ENCODE peak calls at places on chromosomes 7 and 10, in seven cellular contexts. One of them, this sample, is unnamed.

GRCh38 chr7:131110294-131111080 is 217.2 kb upstream of the MKLN1 start:
- DNase-seq in gastrocnemius medialis: peak
- DNase-seq in tibial nerve: peak
- DNase-seq in GM12878: no peak
- DNase-seq in transverse colon: peak
- DNase-seq in stomach: no peak
- DNase-seq in sigmoid colon: peak
- DNase-seq in this sample: peak

GRCh38 chr7:138579671-138580070 is 119.6 kb downstream of the TRIM24 start:
- DNase-seq in GM12878: no peak
- DNase-seq in transverse colon: no peak
- DNase-seq in stomach: no peak
- DNase-seq in tibial nerve: no peak
- DNase-seq in gastrocnemius medialis: no peak
- DNase-seq in sigmoid colon: no peak
- DNase-seq in this sample: no peak

GRCh38 chr10:132859084-132859855 is 73.3 kb upstream of the NKX6-2 start:
- DNase-seq in sigmoid colon: no peak
- DNase-seq in gastrocnemius medialis: no peak
- DNase-seq in tibial nerve: no peak
- DNase-seq in transverse colon: no peak
- DNase-seq in GM12878: no peak
- DNase-seq in stomach: no peak
- DNase-seq in this sample: peak

GRCh38 chr10:49281461-49281860 is 17.5 kb upstream of the C10orf71 start:
- DNase-seq in stomach: peak
- DNase-seq in transverse colon: no peak
- DNase-seq in gastrocnemius medialis: no peak
- DNase-seq in tibial nerve: no peak
- DNase-seq in sigmoid colon: peak
- DNase-seq in GM12878: no peak
- DNase-seq in this sample: no peak

GRCh38 chr7:28037220-28038010 is 143.2 kb downstream of the JAZF1 start:
- DNase-seq in transverse colon: no peak
- DNase-seq in sigmoid colon: no peak
- DNase-seq in stomach: no peak
- DNase-seq in GM12878: peak
- DNase-seq in tibial nerve: no peak
- DNase-seq in gastrocnemius medialis: no peak
- DNase-seq in this sample: peak

GRCh38 chr10:83982812-83983211 is 156.5 kb upstream of the GHITM start:
- DNase-seq in transverse colon: no peak
- DNase-seq in gastrocnemius medialis: no peak
- DNase-seq in GM12878: no peak
- DNase-seq in sigmoid colon: no peak
- DNase-seq in stomach: no peak
- DNase-seq in tibial nerve: no peak
- DNase-seq in this sample: no peak

GRCh38 chr7:66140924-66141323 is 26.3 kb downstream of the CRCP start:
- DNase-seq in gastrocnemius medialis: peak
- DNase-seq in transverse colon: peak
- DNase-seq in stomach: peak
- DNase-seq in tibial nerve: peak
- DNase-seq in GM12878: no peak
- DNase-seq in sigmoid colon: peak
- DNase-seq in this sample: peak

GRCh38 chr7:2808891-2809660 is 35.0 kb downstream of the GNA12 start:
- DNase-seq in GM12878: no peak
- DNase-seq in tibial nerve: no peak
- DNase-seq in sigmoid colon: peak
- DNase-seq in transverse colon: no peak
- DNase-seq in gastrocnemius medialis: no peak
- DNase-seq in stomach: peak
- DNase-seq in this sample: no peak

GRCh38 chr10:53403688-53404087 is 631.1 kb upstream of the MBL2 start:
- DNase-seq in tibial nerve: peak
- DNase-seq in GM12878: no peak
- DNase-seq in gastrocnemius medialis: peak
- DNase-seq in transverse colon: peak
- DNase-seq in stomach: peak
- DNase-seq in sigmoid colon: peak
- DNase-seq in this sample: peak

GRCh38 chr10:94085288-94085687 is 91.6 kb downstream of the PLCE1 start:
- DNase-seq in stomach: no peak
- DNase-seq in transverse colon: no peak
- DNase-seq in gastrocnemius medialis: no peak
- DNase-seq in tibial nerve: no peak
- DNase-seq in sigmoid colon: no peak
- DNase-seq in GM12878: no peak
- DNase-seq in this sample: no peak

GRCh38 chr10:43781480-43782361 is 133.0 kb upstream of the ZNF32 start:
- DNase-seq in tibial nerve: no peak
- DNase-seq in transverse colon: no peak
- DNase-seq in gastrocnemius medialis: no peak
- DNase-seq in sigmoid colon: no peak
- DNase-seq in GM12878: peak
- DNase-seq in stomach: peak
- DNase-seq in this sample: no peak

GRCh38 chr10:72097448-72098300 is 9.3 kb upstream of the SPOCK2 start:
- DNase-seq in gastrocnemius medialis: no peak
- DNase-seq in sigmoid colon: no peak
- DNase-seq in tibial nerve: no peak
- DNase-seq in GM12878: no peak
- DNase-seq in stomach: peak
- DNase-seq in transverse colon: no peak
- DNase-seq in this sample: no peak

GRCh38 chr7:151051108-151051507 is 2.8 kb downstream of the ASIC3 start:
- DNase-seq in gastrocnemius medialis: no peak
- DNase-seq in stomach: peak
- DNase-seq in transverse colon: peak
- DNase-seq in sigmoid colon: no peak
- DNase-seq in GM12878: no peak
- DNase-seq in tibial nerve: no peak
- DNase-seq in this sample: peak

GRCh38 chr10:117805191-117805590 is 241.6 kb downstream of the RAB11FIP2 start:
- DNase-seq in transverse colon: no peak
- DNase-seq in gastrocnemius medialis: no peak
- DNase-seq in tibial nerve: no peak
- DNase-seq in sigmoid colon: no peak
- DNase-seq in stomach: no peak
- DNase-seq in GM12878: no peak
- DNase-seq in this sample: no peak

GRCh38 chr10:61958311-61958710 is 56.8 kb downstream of the ARID5B start:
- DNase-seq in gastrocnemius medialis: no peak
- DNase-seq in transverse colon: no peak
- DNase-seq in sigmoid colon: no peak
- DNase-seq in stomach: no peak
- DNase-seq in tibial nerve: no peak
- DNase-seq in GM12878: no peak
- DNase-seq in this sample: no peak

GRCh38 chr7:96546426-96546825 is 163.2 kb downstream of the SEM1 start:
- DNase-seq in transverse colon: no peak
- DNase-seq in gastrocnemius medialis: no peak
- DNase-seq in stomach: no peak
- DNase-seq in GM12878: no peak
- DNase-seq in tibial nerve: no peak
- DNase-seq in sigmoid colon: no peak
- DNase-seq in this sample: no peak

GRCh38 chr10:95121904-95122303 is 52.6 kb upstream of the CYP2C8 start:
- DNase-seq in gastrocnemius medialis: no peak
- DNase-seq in tibial nerve: no peak
- DNase-seq in GM12878: no peak
- DNase-seq in stomach: no peak
- DNase-seq in transverse colon: no peak
- DNase-seq in sigmoid colon: no peak
- DNase-seq in this sample: no peak

GRCh38 chr10:91756286-91756685 is 41.9 kb upstream of the TNKS2 start:
- DNase-seq in gastrocnemius medialis: no peak
- DNase-seq in stomach: no peak
- DNase-seq in tibial nerve: no peak
- DNase-seq in sigmoid colon: no peak
- DNase-seq in GM12878: no peak
- DNase-seq in transverse colon: no peak
- DNase-seq in this sample: no peak

GRCh38 chr10:47318706-47319105 is 3.5 kb upstream of the GDF2 start:
- DNase-seq in gastrocnemius medialis: no peak
- DNase-seq in tibial nerve: no peak
- DNase-seq in sigmoid colon: no peak
- DNase-seq in transverse colon: no peak
- DNase-seq in stomach: no peak
- DNase-seq in GM12878: no peak
- DNase-seq in this sample: no peak

GRCh38 chr10:52870562-52870961 is 98.0 kb upstream of the MBL2 start:
- DNase-seq in tibial nerve: no peak
- DNase-seq in GM12878: no peak
- DNase-seq in sigmoid colon: no peak
- DNase-seq in transverse colon: no peak
- DNase-seq in gastrocnemius medialis: no peak
- DNase-seq in stomach: no peak
- DNase-seq in this sample: no peak

GRCh38 chr7:100875356-100875751 is 451 bp downstream of the SRRT start:
- DNase-seq in GM12878: no peak
- DNase-seq in stomach: no peak
- DNase-seq in sigmoid colon: peak
- DNase-seq in transverse colon: no peak
- DNase-seq in tibial nerve: no peak
- DNase-seq in gastrocnemius medialis: no peak
- DNase-seq in this sample: no peak

DNA sequence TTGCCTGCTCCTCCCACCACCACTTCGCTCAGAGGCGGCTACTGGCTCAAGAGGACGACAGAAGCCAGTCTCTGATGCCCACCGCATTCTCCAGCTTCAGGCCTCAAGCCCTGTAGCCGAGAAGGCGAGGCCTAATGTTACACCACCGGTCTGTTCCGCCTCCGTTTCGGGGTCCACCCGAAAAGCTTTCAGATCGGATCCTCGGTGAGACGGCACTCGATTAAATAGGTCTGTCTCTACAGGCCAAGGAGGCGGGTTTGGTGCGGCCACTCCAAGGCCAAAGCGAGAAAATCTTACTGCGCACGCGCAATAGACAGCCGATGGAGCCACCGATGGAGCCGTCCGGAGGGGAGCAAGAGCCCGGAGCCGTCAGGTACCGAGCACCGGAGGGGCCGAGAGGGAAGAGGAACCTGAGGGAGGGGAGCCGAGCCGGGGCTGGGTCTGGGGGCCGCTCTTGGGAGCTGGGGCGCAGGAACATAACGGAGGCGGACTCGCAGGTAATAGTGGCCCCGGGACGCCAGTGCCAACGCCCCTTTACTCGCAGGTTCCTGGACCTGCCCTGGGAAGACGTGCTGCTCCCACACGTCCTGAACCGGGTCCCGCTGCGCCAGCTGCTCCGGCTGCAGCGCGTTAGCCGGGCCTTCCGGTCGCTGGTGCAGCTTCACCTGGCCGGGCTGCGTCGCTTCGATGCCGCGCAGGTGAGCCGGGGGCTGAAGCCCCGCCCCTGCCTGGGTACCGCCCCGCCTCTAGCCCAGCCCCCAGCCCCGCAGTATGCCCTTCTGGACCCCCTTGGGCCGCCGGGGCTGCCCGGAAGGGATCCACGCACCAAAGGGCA is at the start of gene FBXL15:
- DNase-seq in transverse colon: peak
- DNase-seq in GM12878: peak
- DNase-seq in tibial nerve: peak
- DNase-seq in gastrocnemius medialis: peak
- DNase-seq in stomach: peak
- DNase-seq in sigmoid colon: peak
- DNase-seq in this sample: peak
- TF ChIP-seq POLR2A in transverse colon: peak
- TF ChIP-seq POLR2A in GM12878: peak
- TF ChIP-seq POLR2A in tibial nerve: no peak
- TF ChIP-seq POLR2A in gastrocnemius medialis: peak
- TF ChIP-seq POLR2A in stomach: no peak
- TF ChIP-seq POLR2A in sigmoid colon: peak
- TF ChIP-seq POLR2A in this sample: peak

DNA sequence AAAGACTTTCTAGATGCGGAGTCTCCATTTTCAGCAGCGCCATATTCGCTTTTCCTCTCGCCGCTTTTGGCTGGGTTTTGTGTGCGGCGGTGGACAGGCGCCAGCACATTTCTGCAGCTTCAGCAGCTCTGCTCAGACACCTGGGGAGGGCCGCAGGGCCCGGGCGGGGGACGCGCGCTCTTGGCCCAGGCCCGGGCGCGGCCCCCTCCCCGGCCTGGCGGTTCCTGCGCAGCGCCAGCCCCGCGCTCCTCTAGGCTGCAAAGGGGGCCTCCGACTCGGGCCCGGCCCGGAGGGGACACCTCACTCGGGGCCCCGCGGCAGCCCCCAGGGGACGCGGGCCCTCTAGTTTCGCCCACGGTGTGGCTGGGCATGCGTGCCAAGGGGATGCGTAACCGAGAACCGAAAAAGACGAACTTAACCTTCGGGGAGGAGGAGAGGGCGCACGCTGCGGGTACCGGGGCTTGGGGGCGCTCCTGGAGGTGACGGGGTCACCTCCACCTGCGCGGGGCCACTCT is 34.5 kb upstream of the EBLN1 start:
- DNase-seq in gastrocnemius medialis: peak
- DNase-seq in transverse colon: peak
- DNase-seq in sigmoid colon: peak
- DNase-seq in tibial nerve: peak
- DNase-seq in stomach: peak
- DNase-seq in GM12878: no peak
- DNase-seq in this sample: peak
- TF ChIP-seq POLR2A in gastrocnemius medialis: no peak
- TF ChIP-seq POLR2A in transverse colon: no peak
- TF ChIP-seq POLR2A in sigmoid colon: no peak
- TF ChIP-seq POLR2A in tibial nerve: no peak
- TF ChIP-seq POLR2A in stomach: no peak
- TF ChIP-seq POLR2A in GM12878: peak
- TF ChIP-seq POLR2A in this sample: peak

GRCh38 chr10:14781763-14782162 is 7.1 kb upstream of the FAM107B start:
- DNase-seq in transverse colon: no peak
- DNase-seq in tibial nerve: no peak
- DNase-seq in GM12878: no peak
- DNase-seq in stomach: no peak
- DNase-seq in gastrocnemius medialis: no peak
- DNase-seq in sigmoid colon: no peak
- DNase-seq in this sample: no peak
- TF ChIP-seq POLR2A in transverse colon: no peak
- TF ChIP-seq POLR2A in tibial nerve: no peak
- TF ChIP-seq POLR2A in GM12878: no peak
- TF ChIP-seq POLR2A in stomach: no peak
- TF ChIP-seq POLR2A in gastrocnemius medialis: no peak
- TF ChIP-seq POLR2A in sigmoid colon: no peak
- TF ChIP-seq POLR2A in this sample: no peak

GRCh38 chr10:69087600-69088470 is at the start of gene SRGN:
- DNase-seq in tibial nerve: peak
- DNase-seq in transverse colon: peak
- DNase-seq in sigmoid colon: peak
- DNase-seq in GM12878: peak
- DNase-seq in stomach: peak
- DNase-seq in gastrocnemius medialis: peak
- DNase-seq in this sample: peak
- TF ChIP-seq POLR2A in tibial nerve: peak
- TF ChIP-seq POLR2A in transverse colon: peak
- TF ChIP-seq POLR2A in sigmoid colon: peak
- TF ChIP-seq POLR2A in GM12878: peak
- TF ChIP-seq POLR2A in stomach: no peak
- TF ChIP-seq POLR2A in gastrocnemius medialis: peak
- TF ChIP-seq POLR2A in this sample: peak

This sample was measured in uterus.